ENCODE peak calls at places on chromosomes 5 and 9, in ten cellular contexts. S, V, U, X, E, O, T, D, N and G are unnamed samples. For H3K27me3, the result is how much of the 10 kb centered on the place peaks cover.

GRCh38 chr9:36864491-36865410 is 169.3 kb downstream of the PAX5 start:
- DNase-seq in V (peak), X (no peak), T (no peak), N (peak), D (no peak), E (no peak), S (no peak), U (no peak), O (no peak), G (no peak)

GRCh38 chr9:125261501-125262216 is at the start of gene GAPVD1:
- DNase-seq in V (peak), N (peak), O (peak), X (peak), D (peak), E (peak), T (peak), S (peak), U (peak), G (peak)

GRCh38 chr9:35661756-35662350 is 3.1 kb downstream of the ARHGEF39 start:
- DNase-seq in S (no peak), N (no peak), X (no peak), D (no peak), O (no peak), T (no peak), V (no peak), E (no peak), U (no peak), G (no peak)

GRCh38 chr9:20788526-20789421 is 104.7 kb downstream of the FOCAD start:
- DNase-seq in D (no peak), E (no peak), N (no peak), T (no peak), O (no peak), U (peak), V (no peak), X (no peak), S (no peak), G (no peak)

GRCh38 chr9:137724114-137724445 is 105.3 kb downstream of the EHMT1 start:
- DNase-seq in S (peak), N (peak), X (no peak), T (no peak), E (no peak), U (peak), D (no peak), V (peak), O (no peak), G (peak)

GRCh38 chr5:104498281-104498680 is 935.7 kb upstream of the NUDT12 start:
- DNase-seq in D (no peak), E (no peak), V (no peak), S (peak), U (peak), T (no peak), N (no peak), X (no peak), O (no peak), G (peak)

GRCh38 chr9:7338586-7339281 is 460.8 kb downstream of the DMAC1 start:
- DNase-seq in D (no peak), E (no peak), X (no peak), O (no peak), U (no peak), V (no peak), N (no peak), S (no peak), T (no peak), G (peak)

GRCh38 chr9:115121140-115121710 is 3.3 kb upstream of the TNC start:
- DNase-seq in V (no peak), X (no peak), U (peak), N (no peak), S (no peak), O (no peak), D (no peak), T (no peak), E (no peak), G (peak)

GRCh38 chr9:91148306-91148705 is 213.4 kb downstream of the AUH start:
- DNase-seq in N (no peak), D (no peak), X (no peak), U (no peak), E (peak), S (no peak), O (no peak), T (no peak), V (no peak), G (no peak)

GRCh38 chr9:128138001-128138400 is 10.5 kb upstream of the PTGES2 start:
- DNase-seq in E (no peak), D (no peak), T (no peak), V (no peak), O (no peak), U (no peak), X (no peak), N (no peak), S (no peak), G (no peak)

GRCh38 chr5:125798311-125798710 is 624.9 kb upstream of the GRAMD2B start:
- DNase-seq in T (no peak), X (no peak), N (peak), D (no peak), S (peak), E (no peak), V (peak), U (peak), O (no peak), G (peak)

GRCh38 chr5:101364469-101364868 is 461.4 kb upstream of the ST8SIA4 start:
- DNase-seq in X (no peak), O (no peak), U (peak), E (no peak), V (no peak), N (no peak), D (no peak), T (no peak), S (no peak), G (no peak)

GRCh38 chr9:134875376-134875775 is 5.2 kb upstream of the FCN2 start:
- DNase-seq in U (no peak), E (no peak), T (no peak), N (no peak), O (no peak), V (no peak), D (no peak), S (no peak), X (no peak), G (no peak)

GRCh38 chr5:18792145-18792544 is 1157.9 kb downstream of the TAF11L14 start:
- DNase-seq in O (no peak), T (no peak), X (no peak), E (no peak), N (no peak), U (peak), D (no peak), V (no peak), S (no peak), G (peak)

GRCh38 chr5:164336906-164337305 is 831.5 kb downstream of the MAT2B start:
- DNase-seq in T (no peak), E (no peak), X (no peak), U (peak), V (no peak), N (no peak), O (no peak), S (peak), D (no peak), G (peak)

GRCh38 chr9:119284118-119284517 is 85.1 kb downstream of the BRINP1 start:
- DNase-seq in S (no peak), T (no peak), U (peak), E (no peak), O (no peak), D (no peak), N (peak), X (no peak), V (peak), G (no peak)

GRCh38 chr5:24642022-24642421 is 2.8 kb downstream of the CDH10 start:
- DNase-seq in O (no peak), U (peak), N (peak), S (peak), X (no peak), E (no peak), D (no peak), V (peak), T (no peak), G (peak)

GRCh38 chr9:94554439-94555331 is at the start of gene PCAT7:
- DNase-seq in S (no peak), O (peak), U (peak), T (peak), V (peak), D (no peak), E (no peak), X (no peak), N (peak), G (peak)
- TF ChIP-seq CTCF in S (peak), O (no peak), U (no peak), T (peak), V (peak), D (peak), E (no peak), X (peak), N (peak), G (peak)

DNA sequence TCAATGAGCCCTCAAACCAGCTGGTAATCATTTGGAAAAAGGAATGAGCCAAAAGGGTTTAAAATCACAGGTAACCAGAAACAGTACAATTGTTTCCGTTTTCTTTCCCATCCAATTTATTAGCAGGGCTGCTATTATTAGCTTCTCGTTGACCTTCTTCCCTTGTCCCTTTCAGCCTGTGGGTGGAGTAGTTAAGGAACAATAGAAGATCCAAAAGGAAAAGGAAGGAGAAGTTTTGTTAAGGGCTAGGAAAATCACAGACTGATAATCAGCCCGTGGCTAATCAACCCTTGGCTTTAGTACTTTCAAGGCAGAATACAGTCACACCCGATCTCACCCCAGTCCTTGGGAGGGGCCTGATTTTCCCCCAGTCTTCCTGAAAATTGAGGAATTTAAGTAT is 38.4 kb downstream of the TMEM252 start:
- DNase-seq in X (no peak), N (no peak), S (no peak), D (no peak), U (no peak), O (no peak), T (no peak), V (no peak), E (no peak), G (no peak)
- H3K27me3 ChIP-seq in X (under half), N (under half), S (under half), D (under half), U (under half), O (under half), T (under half), V (half or more), E (under half), G (under half)

GRCh38 chr9:69377291-69377690 is 52.3 kb downstream of the ENTREP1 start:
- DNase-seq in D (no peak), N (no peak), T (no peak), V (no peak), S (no peak), U (no peak), X (no peak), O (no peak), E (peak), G (no peak)

GRCh38 chr9:69376651-69377050 is 51.6 kb downstream of the ENTREP1 start:
- DNase-seq in U (peak), O (peak), T (peak), D (no peak), N (no peak), X (no peak), S (peak), V (no peak), E (peak), G (peak)

GRCh38 chr9:69380811-69381210 is 55.8 kb downstream of the ENTREP1 start:
- DNase-seq in V (no peak), O (no peak), U (peak), D (no peak), S (peak), N (no peak), X (no peak), E (peak), T (no peak), G (peak)

GRCh38 chr9:69380301-69380700 is 55.3 kb downstream of the ENTREP1 start:
- DNase-seq in N (no peak), U (no peak), O (no peak), V (no peak), S (no peak), T (no peak), D (no peak), E (peak), X (no peak), G (no peak)

DNA sequence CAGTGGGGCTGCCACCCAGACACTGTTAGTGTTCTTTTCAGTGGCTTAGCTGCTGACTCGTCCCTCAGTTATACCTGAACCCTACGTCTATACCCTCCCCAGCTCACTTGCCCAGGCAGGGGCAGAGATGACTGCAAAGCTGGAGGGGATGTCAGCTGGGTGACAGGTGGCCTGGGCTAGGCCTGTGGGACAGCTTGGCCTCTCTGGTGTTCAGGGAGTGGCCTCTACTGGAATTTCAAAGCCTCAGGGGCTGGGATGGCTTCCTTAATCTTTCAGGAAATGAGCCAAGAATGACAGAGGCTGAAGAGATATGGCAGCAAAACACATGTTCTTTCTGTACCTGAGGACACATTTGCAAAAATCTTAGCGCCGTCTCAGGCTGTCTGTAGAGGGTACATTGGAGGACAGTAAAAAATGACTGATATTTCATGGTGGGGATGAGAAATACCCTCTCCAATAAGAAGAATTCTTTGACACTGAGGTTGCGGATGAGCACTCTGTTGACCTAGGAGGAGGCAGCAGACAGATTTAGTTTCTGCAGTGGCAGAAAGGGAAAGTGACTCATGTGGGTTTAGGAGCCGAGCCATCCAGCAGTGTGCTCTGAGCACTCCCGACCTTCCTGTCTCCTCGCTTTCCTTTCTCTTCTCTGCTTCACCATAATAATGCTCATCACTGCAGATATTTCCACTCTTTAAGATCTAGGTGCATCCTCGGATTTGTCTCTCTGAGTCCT is 54.4 kb downstream of the ENTREP1 start:
- DNase-seq in D (no peak), N (no peak), T (no peak), O (peak), S (peak), X (no peak), E (peak), V (no peak), U (peak), G (peak)
- H3K4me3 ChIP-seq in D (peak), N (no peak), T (no peak), O (no peak), S (no peak), X (no peak), E (no peak), V (no peak), U (no peak), G (no peak)

GRCh38 chr9:14661421-14662059 is 31.7 kb downstream of the ZDHHC21 start:
- DNase-seq in T (no peak), X (no peak), D (no peak), N (peak), O (no peak), S (peak), V (peak), E (no peak), U (peak), G (peak)

GRCh38 chr9:14662060-14662453 is 31.2 kb downstream of the ZDHHC21 start:
- DNase-seq in O (no peak), V (no peak), S (no peak), D (no peak), N (no peak), T (no peak), E (no peak), U (no peak), X (no peak), G (no peak)

GRCh38 chr9:14654932-14655331 is 38.3 kb downstream of the ZDHHC21 start:
- DNase-seq in U (no peak), E (no peak), T (no peak), V (no peak), S (peak), X (no peak), N (no peak), O (no peak), D (no peak), G (no peak)

GRCh38 chr9:14660721-14661120 is 32.5 kb downstream of the ZDHHC21 start:
- DNase-seq in N (no peak), O (no peak), X (no peak), E (no peak), D (no peak), S (no peak), V (no peak), T (no peak), U (no peak), G (no peak)
- TF ChIP-seq CTCF in N (no peak), O (no peak), X (no peak), E (no peak), D (no peak), S (no peak), V (no peak), T (no peak), U (no peak), G (no peak)

DNA sequence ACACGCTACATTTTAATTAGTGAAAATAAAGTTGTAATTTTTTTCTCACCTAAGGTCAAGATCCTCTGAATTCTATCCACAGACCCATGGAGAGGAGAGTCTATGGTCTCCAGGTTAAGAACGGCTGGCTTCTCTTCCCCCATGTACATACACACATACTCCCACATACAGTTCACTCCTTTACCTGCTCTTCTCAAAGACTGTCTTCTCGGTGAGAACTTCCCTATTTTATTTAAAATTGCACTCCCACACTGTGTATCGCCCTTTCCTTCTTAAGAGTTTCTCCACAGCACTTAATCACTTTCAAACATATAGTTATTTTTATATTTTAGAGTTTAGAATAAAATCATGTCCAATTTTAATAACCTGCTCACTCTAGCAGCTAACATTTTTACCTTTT is 3.6 kb upstream of the JADE2 start:
- DNase-seq in O (no peak), V (no peak), D (no peak), U (no peak), T (no peak), E (no peak), X (no peak), S (no peak), N (no peak), G (no peak)
- H3K27me3 ChIP-seq in O (under half), V (under half), D (under half), U (under half), T (under half), E (under half), X (under half), S (under half), N (under half), G (under half)

GRCh38 chr5:143168171-143168681 is 235.3 kb downstream of the NR3C1 start:
- DNase-seq in U (no peak), N (no peak), T (no peak), D (no peak), V (no peak), E (no peak), X (no peak), S (no peak), O (no peak), G (no peak)
- H3K4me3 ChIP-seq in U (no peak), N (no peak), T (no peak), D (no peak), V (no peak), E (no peak), X (no peak), S (no peak), O (no peak), G (no peak)

GRCh38 chr5:96952946-96953730 is 17.3 kb downstream of the LNPEP start:
- DNase-seq in S (no peak), D (no peak), E (no peak), X (no peak), T (no peak), O (no peak), N (no peak), V (no peak), U (no peak), G (no peak)

GRCh38 chr5:96957125-96958041 is 21.5 kb downstream of the LNPEP start:
- DNase-seq in E (no peak), U (no peak), V (no peak), N (no peak), D (no peak), S (no peak), T (no peak), O (no peak), X (no peak), G (no peak)

GRCh38 chr5:96946381-96946780 is 10.5 kb downstream of the LNPEP start:
- DNase-seq in D (no peak), E (no peak), S (no peak), N (no peak), X (no peak), T (no peak), V (no peak), U (no peak), O (no peak), G (no peak)

DNA sequence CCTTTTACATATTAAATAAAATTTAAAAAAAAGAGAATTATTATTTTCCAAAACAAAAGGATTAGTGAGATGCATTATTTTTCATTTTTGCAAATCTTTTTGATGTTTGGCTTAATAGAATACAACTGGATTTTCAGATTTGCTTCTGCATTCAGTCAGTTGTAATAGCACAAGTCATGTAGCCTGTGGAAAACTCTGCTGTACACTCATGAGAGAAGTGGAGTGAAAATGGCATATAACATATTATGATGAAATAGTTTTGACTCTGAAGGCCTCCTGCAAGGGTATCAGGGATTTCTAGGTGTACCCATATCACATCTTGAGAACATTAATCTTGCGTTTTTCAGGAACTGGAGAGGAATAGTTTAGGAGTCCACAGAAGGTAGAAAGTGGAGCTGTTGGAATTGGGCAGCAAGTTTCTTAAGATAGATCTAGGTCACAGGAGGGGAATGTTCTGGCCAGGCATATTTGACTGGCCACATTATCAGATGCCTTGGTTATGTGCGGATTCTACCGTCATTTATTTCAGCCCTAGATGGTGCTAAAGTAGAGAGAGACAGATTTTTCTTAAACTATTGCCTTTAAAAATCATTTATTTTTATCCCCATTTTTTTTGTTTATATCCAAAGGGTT is 16.4 kb downstream of the LNPEP start:
- DNase-seq in N (no peak), S (no peak), D (no peak), U (peak), X (no peak), E (no peak), O (no peak), T (no peak), V (no peak), G (no peak)
- TF ChIP-seq CTCF in N (no peak), S (no peak), D (no peak), U (no peak), X (no peak), E (no peak), O (no peak), T (no peak), V (no peak), G (no peak)